ENCODE peak calls at places on chromosomes 12 and 14, in ten cellular contexts. K is stomach, Q is endothelial cell of umbilical vein, V is breast epithelium, I is suprapubic skin, A is spleen, N is HCT116, O is transverse colon, R is GM12892, P is sigmoid colon. Z is an unnamed sample.

GRCh38 chr12:18224745-18225144 is 36.6 kb upstream of the PIK3C2G start:
- DNase-seq in K (no peak), Q (no peak), V (no peak), I (no peak), A (no peak), N (peak; percentile 26), O (no peak), R (no peak), P (no peak), Z (no peak)

GRCh38 chr12:121769297-121769830 is 24.1 kb downstream of the RHOF start:
- DNase-seq in K (no peak), Q (no peak), V (no peak), I (no peak), A (no peak), N (no peak), O (no peak), R (no peak), P (no peak), Z (no peak)

GRCh38 chr12:131494141-131494733 is 216.7 kb upstream of the SFSWAP start:
- DNase-seq in K (no peak), Q (no peak), V (no peak), I (no peak), A (no peak), N (no peak), O (no peak), R (no peak), P (no peak), Z (no peak)

GRCh38 chr12:55850893-55851292 is 8.2 kb upstream of the MMP19 start:
- DNase-seq in K (no peak), Q (no peak), V (no peak), I (no peak), A (no peak), N (no peak), O (no peak), R (no peak), P (no peak), Z (no peak)

GRCh38 chr12:124828264-124829007 is 35.2 kb downstream of the SCARB1 start:
- DNase-seq in K (peak; percentile 84), Q (no peak), V (no peak), I (no peak), A (no peak), N (no peak), O (peak; percentile 75), R (no peak), P (no peak), Z (no peak)

GRCh38 chr12:122871851-122872785 is 23.8 kb downstream of the VPS37B start:
- DNase-seq in K (peak; percentile 70), Q (peak; percentile 84), V (no peak), I (peak; percentile 85), A (peak; percentile 89), N (no peak), O (peak; percentile 82), R (peak; percentile 39), P (peak; percentile 76), Z (no peak)

GRCh38 chr14:105223770-105224544 is 24.4 kb upstream of the BTBD6 start:
- DNase-seq in K (no peak), Q (no peak), V (no peak), I (no peak), A (no peak), N (no peak), O (no peak), R (no peak), P (no peak), Z (no peak)

GRCh38 chr14:22535916-22536315 is 53.1 kb downstream of the DAD1 start:
- DNase-seq in K (no peak), Q (no peak), V (no peak), I (no peak), A (no peak), N (no peak), O (no peak), R (no peak), P (no peak), Z (no peak)

GRCh38 chr14:19906665-19907064 is 13.7 kb upstream of the OR4K5 start:
- DNase-seq in K (no peak), Q (no peak), V (no peak), I (no peak), A (no peak), N (no peak), O (no peak), R (no peak), P (no peak), Z (no peak)

GRCh38 chr12:91565246-91565645 is 382.6 kb upstream of the DCN start:
- DNase-seq in K (no peak), Q (no peak), V (no peak), I (no peak), A (no peak), N (no peak), O (no peak), R (no peak), P (no peak), Z (no peak)

GRCh38 chr12:58117201-58117600 is 175.8 kb downstream of the ATP23 start:
- DNase-seq in K (no peak), Q (no peak), V (no peak), I (no peak), A (no peak), N (no peak), O (no peak), R (no peak), P (no peak), Z (no peak)

GRCh38 chr14:100076133-100076532 is 10.9 kb downstream of the EVL start:
- DNase-seq in K (no peak), Q (no peak), V (no peak), I (no peak), A (no peak), N (peak; percentile 15), O (no peak), R (no peak), P (no peak), Z (no peak)

GRCh38 chr12:127083028-127083949 is 1183.7 kb upstream of the TMEM132C start:
- DNase-seq in K (no peak), Q (peak; percentile 35), V (no peak), I (no peak), A (no peak), N (peak; percentile 54), O (no peak), R (peak; percentile 16), P (no peak), Z (peak; percentile 19)

GRCh38 chr14:77582511-77582910 is 33.9 kb downstream of the SPTLC2 start:
- DNase-seq in K (no peak), Q (peak; percentile 81), V (no peak), I (no peak), A (no peak), N (no peak), O (no peak), R (no peak), P (no peak), Z (no peak)

GRCh38 chr12:115264605-115265004 is 580.6 kb upstream of the TBX3 start:
- DNase-seq in K (no peak), Q (no peak), V (no peak), I (no peak), A (no peak), N (no peak), O (no peak), R (no peak), P (no peak), Z (no peak)

GRCh38 chr12:4116251-4117111 is 157.1 kb upstream of the CCND2 start:
- DNase-seq in K (no peak), Q (peak; percentile 14), V (no peak), I (no peak), A (no peak), N (no peak), O (peak; percentile 60), R (no peak), P (peak; percentile 40), Z (no peak)
- TF ChIP-seq POLR2AphosphoS5 in K (no peak), Q (no peak), V (no peak), I (no peak), A (no peak), N (no peak), O (no peak), R (no peak), P (no peak), Z (no peak)

DNA sequence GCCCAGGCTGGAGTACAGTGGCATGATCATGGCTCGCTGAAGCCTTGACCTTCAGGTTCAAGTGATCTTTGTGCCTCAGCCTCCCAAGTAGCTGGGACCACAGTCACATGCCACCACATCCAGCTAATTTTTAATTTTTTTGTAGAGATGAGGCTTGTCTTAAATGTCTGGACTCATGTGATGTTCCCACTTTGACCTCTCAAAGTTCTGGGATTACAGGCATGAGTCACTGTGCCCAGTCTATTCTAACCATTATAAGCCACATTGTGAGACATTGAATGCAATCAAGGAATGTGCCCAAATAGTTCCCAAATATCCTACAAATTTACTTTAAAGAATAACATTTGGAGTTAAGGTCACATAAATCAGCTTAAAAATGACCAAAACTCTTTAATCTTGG is 130.7 kb upstream of the ARID2 start:
- DNase-seq in K (no peak), Q (no peak), V (no peak), I (no peak), A (no peak), N (no peak), O (no peak), R (no peak), P (no peak), Z (no peak)
- TF ChIP-seq POLR2A in K (no peak), Q (no peak), V (no peak), I (no peak), A (no peak), N (no peak), O (no peak), R (no peak), P (no peak), Z (no peak)

DNA sequence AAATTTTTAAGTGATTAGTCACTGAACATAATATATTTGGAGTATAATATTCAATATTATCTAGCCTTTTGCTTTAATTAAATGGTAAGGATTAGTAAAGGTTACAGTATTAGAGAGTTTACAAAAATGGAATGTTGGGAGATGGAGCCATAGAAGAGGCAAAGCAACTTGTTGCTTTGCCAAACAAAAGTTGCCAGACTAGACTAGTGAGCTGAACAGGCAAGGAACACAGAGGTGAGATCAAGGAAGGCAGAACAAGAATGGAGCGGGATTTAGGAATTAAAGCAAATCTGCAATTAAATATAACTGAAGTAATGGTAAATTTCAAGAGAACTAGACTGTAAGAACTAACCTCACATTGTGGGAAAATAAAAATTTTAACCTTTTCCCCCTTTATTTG is 5.1 kb downstream of the ARF6 start:
- DNase-seq in K (peak; percentile 42), Q (no peak), V (no peak), I (no peak), A (no peak), N (no peak), O (no peak), R (no peak), P (no peak), Z (no peak)
- TF ChIP-seq POLR2AphosphoS5 in K (no peak), Q (no peak), V (no peak), I (no peak), A (no peak), N (no peak), O (no peak), R (no peak), P (no peak), Z (no peak)

DNA sequence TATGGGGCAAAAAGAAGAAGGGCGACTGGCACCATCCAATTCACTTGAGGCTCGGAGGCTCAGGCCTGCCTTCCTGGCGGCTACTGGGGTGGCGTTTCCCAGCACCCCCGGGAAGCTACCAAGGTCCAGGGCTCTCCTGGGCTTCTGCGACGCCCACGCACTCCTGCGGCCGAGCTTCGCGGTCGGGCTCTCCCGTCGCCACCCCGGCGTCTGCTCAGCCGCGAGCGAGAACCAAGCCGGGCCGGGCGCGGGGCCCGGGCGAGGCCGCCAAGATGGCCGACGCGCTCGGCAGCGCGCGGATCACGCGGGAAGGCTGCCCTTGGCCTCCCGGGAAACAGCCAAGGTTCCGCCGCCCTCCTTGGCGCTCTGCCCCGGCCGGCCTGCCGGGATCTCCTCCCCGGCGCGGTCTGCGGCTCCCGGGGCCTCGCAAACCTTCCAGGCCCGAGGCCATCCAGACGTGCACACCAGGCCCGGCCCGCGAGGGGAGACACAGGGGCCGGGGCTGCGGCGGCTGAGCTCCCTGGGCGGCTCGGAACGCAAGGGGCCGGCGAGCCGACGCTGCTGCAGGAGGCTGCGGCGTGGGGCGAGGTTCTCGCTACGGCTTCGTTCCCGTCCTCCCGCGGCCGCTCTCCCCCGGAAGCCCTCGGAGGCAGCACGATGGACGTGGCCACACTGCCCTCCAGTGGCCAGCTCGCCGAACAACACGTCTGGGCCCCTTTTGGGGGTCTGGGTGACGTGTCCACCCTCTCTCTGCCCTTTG is 23.5 kb upstream of the ZFP36L1 start:
- DNase-seq in K (peak; percentile 91), Q (peak; percentile 89), V (peak; percentile 89), I (peak; percentile 96), A (peak; percentile 99), N (no peak), O (peak; percentile 92), R (peak; percentile 92), P (peak; percentile 96), Z (peak; percentile 93)
- TF ChIP-seq POLR2A in K (no peak), Q (peak; percentile 46), V (no peak), I (no peak), A (no peak), N (no peak), O (peak; percentile 60), R (peak; percentile 64), P (peak; percentile 38), Z (peak; percentile 41)